ENCODE peak calls at places on chromosomes 4 and X, in six cellular contexts. C is OCI-LY7, Q is esophagus squamous epithelium, S is IMR-90, A is cardiac muscle cell, P is transverse colon. B is an unnamed sample. For H3K4me1, the result is how much of the 10 kb centered on the place peaks cover.

GRCh38 chr4:8909548-8909947 is 37.9 kb upstream of the HMX1 start:
- DNase-seq in C (no peak), Q (no peak), S (peak), A (no peak), P (no peak), B (no peak)

GRCh38 chrX:68732906-68733493 is 85.5 kb downstream of the STARD8 start:
- DNase-seq in C (peak), Q (no peak), S (peak), A (peak), P (peak), B (peak)

GRCh38 chr4:20954541-20954940 is 254.3 kb downstream of the PACRGL start:
- DNase-seq in C (no peak), Q (no peak), S (no peak), A (no peak), P (no peak), B (no peak)

GRCh38 chrX:132631579-132632232 is 142.9 kb upstream of the MBNL3 start:
- DNase-seq in C (peak), Q (no peak), S (peak), A (peak), P (no peak), B (no peak)

GRCh38 chr4:165381821-165382373 is 3.1 kb downstream of the CPE start:
- DNase-seq in C (no peak), Q (no peak), S (no peak), A (no peak), P (no peak), B (no peak)

GRCh38 chr4:57355066-57355465 is 244.9 kb upstream of the IGFBP7 start:
- DNase-seq in C (no peak), Q (no peak), S (no peak), A (no peak), P (no peak), B (no peak)

GRCh38 chrX:15206306-15206705 is 63.6 kb downstream of the ASB9 start:
- DNase-seq in C (no peak), Q (no peak), S (no peak), A (no peak), P (no peak), B (no peak)

GRCh38 chrX:103628386-103629290 is at the start of gene TCEAL1:
- DNase-seq in C (peak), Q (no peak), S (peak), A (peak), P (peak), B (peak)

GRCh38 chrX:41085883-41086626 is 810 bp downstream of the USP9X start:
- DNase-seq in C (peak), Q (no peak), S (peak), A (peak), P (peak), B (peak)

GRCh38 chr4:153211986-153212720 is 7.9 kb downstream of the TRIM2 start:
- DNase-seq in C (no peak), Q (no peak), S (peak), A (no peak), P (no peak), B (no peak)

GRCh38 chr4:20761382-20761781 is 61.1 kb downstream of the PACRGL start:
- DNase-seq in C (no peak), Q (no peak), S (no peak), A (no peak), P (no peak), B (no peak)

GRCh38 chr4:31655328-31655727 is 935.2 kb downstream of the PCDH7 start:
- DNase-seq in C (no peak), Q (no peak), S (peak), A (no peak), P (no peak), B (no peak)

GRCh38 chrX:52811065-52811625 is at the start of gene XAGE5:
- DNase-seq in C (no peak), Q (no peak), S (no peak), A (no peak), P (no peak), B (no peak)

GRCh38 chr4:8198906-8199593 is at the start of gene SH3TC1:
- DNase-seq in C (peak), Q (peak), S (peak), A (peak), P (peak), B (peak)

GRCh38 chr4:25144870-25145481 is 15.3 kb downstream of the SEPSECS start:
- DNase-seq in C (peak), Q (no peak), S (peak), A (peak), P (no peak), B (no peak)

GRCh38 chr4:95761871-95762270 is 78.0 kb upstream of the PDHA2 start:
- DNase-seq in C (no peak), Q (no peak), S (peak), A (no peak), P (no peak), B (no peak)

GRCh38 chr4:156751486-156751885 is 220.1 kb downstream of the PDGFC start:
- DNase-seq in C (no peak), Q (no peak), S (peak), A (no peak), P (no peak), B (no peak)

GRCh38 chr4:94349193-94349592 is 6.6 kb upstream of the HPGDS start:
- DNase-seq in C (no peak), Q (no peak), S (peak), A (no peak), P (no peak), B (no peak)

GRCh38 chr4:109303141-109303499 is 662 bp upstream of the COL25A1 start:
- DNase-seq in C (no peak), Q (no peak), S (no peak), A (no peak), P (no peak), B (no peak)

GRCh38 chr4:71732706-71733105 is 51.2 kb downstream of the GC start:
- DNase-seq in C (peak), Q (no peak), S (peak), A (peak), P (no peak), B (no peak)

GRCh38 chr4:40000711-40001110 is 23.0 kb upstream of the PDS5A start:
- DNase-seq in C (no peak), Q (no peak), S (no peak), A (no peak), P (no peak), B (no peak)

GRCh38 chr4:156169011-156169410 is 215.3 kb upstream of the CTSO start:
- DNase-seq in C (peak), Q (no peak), S (peak), A (peak), P (no peak), B (peak)

GRCh38 chr4:30103455-30103854 is 616.7 kb upstream of the PCDH7 start:
- DNase-seq in C (no peak), Q (no peak), S (peak), A (no peak), P (no peak), B (no peak)

GRCh38 chr4:163415668-163416067 is 57.9 kb downstream of the TKTL2 start:
- DNase-seq in C (no peak), Q (no peak), S (no peak), A (no peak), P (no peak), B (no peak)

DNA sequence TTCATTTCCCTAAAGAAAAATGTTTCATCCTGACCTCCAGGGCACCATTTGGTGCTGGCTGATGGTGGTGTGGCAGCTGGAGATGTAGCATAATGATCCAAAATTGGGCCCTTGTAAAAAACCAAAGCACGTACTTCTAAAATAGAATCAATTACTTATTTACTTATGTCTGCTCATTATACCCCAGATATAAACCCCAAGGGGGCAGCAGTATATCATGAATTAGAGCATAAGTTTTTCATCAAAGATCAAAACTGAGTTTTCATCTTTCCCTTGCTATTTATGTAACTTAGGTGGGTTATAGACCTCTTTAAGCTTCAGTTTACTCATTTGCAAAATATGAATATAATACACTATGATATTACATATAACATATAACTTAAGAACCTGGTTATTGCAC is 241.1 kb downstream of the TACR3 start:
- DNase-seq in C (no peak), Q (no peak), S (no peak), A (no peak), P (no peak), B (no peak)
- TF ChIP-seq CTCF in C (no peak), Q (no peak), S (peak), A (no peak), P (no peak), B (no peak)

DNA sequence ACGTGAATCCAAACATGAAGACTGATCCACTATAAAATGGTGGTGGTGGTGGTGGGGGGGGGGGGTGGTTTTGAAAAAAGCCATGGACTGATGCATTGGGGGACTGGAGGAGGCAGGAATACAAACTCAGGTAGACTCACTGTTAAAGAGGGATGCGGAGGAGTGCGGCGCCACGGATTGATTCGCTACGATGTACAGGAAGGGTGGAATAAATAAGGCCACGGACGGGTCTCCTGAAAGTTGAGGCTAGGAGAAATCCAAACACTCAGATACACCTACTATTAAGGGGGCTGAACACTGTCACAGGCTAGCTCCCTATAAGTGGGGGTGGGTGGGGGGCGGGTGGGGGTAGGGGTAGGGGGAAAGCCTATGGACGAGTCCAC is 591 bp downstream of the ELK1 start:
- DNase-seq in C (no peak), Q (no peak), S (no peak), A (no peak), P (no peak), B (no peak)
- H3K4me3 ChIP-seq in C (peak), Q (peak), S (peak), A (peak), P (peak), B (peak)

GRCh38 chr4:184284336-184284690 is 66.6 kb upstream of the ENPP6 start:
- DNase-seq in C (peak), Q (no peak), S (no peak), A (no peak), P (no peak), B (no peak)
- H3K4me1 ChIP-seq in C (half or more), Q (under half), S (under half), A (under half), P (under half), B (under half)

GRCh38 chrX:124343016-124343415 is 3.3 kb upstream of the SH2D1A start:
- DNase-seq in C (no peak), Q (no peak), S (no peak), A (no peak), P (no peak), B (no peak)
- TF ChIP-seq CTCF in C (no peak), Q (no peak), S (no peak), A (no peak), P (no peak), B (no peak)

DNA sequence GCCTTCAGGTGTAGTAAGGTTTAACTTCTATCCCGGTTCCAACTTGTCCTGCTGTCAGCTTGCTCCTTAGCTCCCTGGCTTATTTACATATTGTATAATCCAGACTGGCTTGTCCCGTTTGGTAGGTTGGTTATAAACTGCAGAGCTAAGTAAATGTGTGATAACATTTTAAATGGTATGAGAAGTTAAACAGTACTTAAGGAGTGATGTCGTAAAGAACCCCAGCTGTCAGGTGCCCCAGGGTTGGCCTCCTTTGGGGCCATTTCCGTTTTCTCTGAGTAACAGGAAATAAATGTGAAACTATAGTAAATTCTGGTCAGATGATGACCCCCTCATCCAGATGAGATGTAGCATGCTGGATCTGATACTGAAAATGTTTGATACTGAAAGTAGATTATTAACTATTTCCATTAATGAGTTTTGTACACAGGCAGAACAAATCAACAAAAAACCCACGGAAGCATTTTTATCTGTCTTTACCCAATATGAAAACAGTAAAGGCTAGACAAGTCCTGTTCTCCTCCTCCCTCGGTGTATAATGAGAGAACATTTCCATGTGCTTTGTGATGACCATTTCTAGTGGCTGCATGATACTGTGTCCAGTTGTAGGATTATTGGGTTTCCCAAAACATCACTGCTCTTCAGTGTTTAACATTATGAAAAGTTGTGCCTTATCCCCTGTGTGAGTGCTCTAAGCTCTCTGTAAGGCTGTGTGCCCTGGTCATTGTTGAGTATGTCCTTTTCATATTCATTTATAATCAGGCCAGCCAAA is 22.4 kb downstream of the GAB1 start:
- DNase-seq in C (peak), Q (no peak), S (peak), A (no peak), P (peak), B (no peak)
- H3K4me3 ChIP-seq in C (peak), Q (peak), S (no peak), A (no peak), P (no peak), B (no peak)

DNA sequence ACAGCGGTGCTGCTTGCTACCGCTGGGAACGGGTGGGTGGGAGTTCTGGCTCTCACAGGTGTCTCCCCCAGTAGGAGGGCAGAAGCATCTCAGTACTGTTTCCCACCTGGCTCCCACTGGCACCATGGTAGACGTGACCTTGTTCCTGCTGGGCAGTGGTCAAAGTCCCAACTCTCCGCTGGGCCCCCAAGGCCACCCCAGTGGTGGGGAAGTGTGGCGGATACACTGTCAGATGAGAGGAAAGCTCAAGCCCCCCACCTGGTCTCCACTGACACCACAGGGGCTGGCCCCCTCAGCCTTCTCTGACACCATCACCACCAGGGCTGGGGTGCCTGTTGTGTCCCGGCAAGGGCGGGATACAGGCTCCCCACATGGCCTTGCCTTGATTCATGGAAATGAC is 24.6 kb downstream of the LETM1 start:
- DNase-seq in C (no peak), Q (no peak), S (no peak), A (no peak), P (no peak), B (no peak)
- H3K4me1 ChIP-seq in C (under half), Q (under half), S (under half), A (under half), P (under half), B (under half)